ENCODE peak calls at places on chromosomes 12 and 14, in five cellular contexts. K is lower leg skin, T is brain microvascular endothelial cell, X is sigmoid colon, J is AG10803. M is an unnamed sample.

GRCh38 chr12:78804262-78804661 is 60.3 kb upstream of the SYT1 start:
- DNase-seq in J (no peak), T (no peak), K (no peak), X (no peak), M (no peak)

GRCh38 chr12:3049596-3050314 is 27.4 kb upstream of the TSPAN9 start:
- DNase-seq in K (no peak), X (no peak), T (no peak), J (no peak), M (no peak)

GRCh38 chr12:49693931-49694439 is 13.2 kb downstream of the FMNL3 start:
- DNase-seq in T (peak; percentile 42), K (peak; percentile 25), J (peak; percentile 49), X (peak; percentile 8), M (no peak)

GRCh38 chr12:67364228-67364627 is 95.1 kb downstream of the CAND1 start:
- DNase-seq in K (no peak), J (peak; percentile 32), X (no peak), T (no peak), M (no peak)

GRCh38 chr12:100927825-100928224 is 133.2 kb downstream of the ANO4 start:
- DNase-seq in T (peak; percentile 19), X (no peak), K (no peak), J (peak; percentile 33), M (no peak)

GRCh38 chr14:52227559-52228222 is 39.8 kb upstream of the PTGDR start:
- DNase-seq in X (no peak), K (no peak), J (no peak), T (no peak), M (no peak)

GRCh38 chr12:104469523-104469922 is 12.8 kb downstream of the CHST11 start:
- DNase-seq in J (no peak), T (no peak), K (no peak), X (no peak), M (no peak)

GRCh38 chr14:23669441-23669840 is 33.3 kb downstream of the DHRS2 start:
- DNase-seq in J (no peak), X (no peak), T (no peak), K (no peak), M (peak; percentile 34)

GRCh38 chr12:105836235-105836634 is 302.5 kb downstream of the NUAK1 start:
- DNase-seq in X (no peak), J (no peak), T (no peak), K (no peak), M (no peak)

GRCh38 chr14:50980451-50980850 is 36.2 kb upstream of the PYGL start:
- DNase-seq in X (no peak), T (no peak), J (no peak), K (no peak), M (no peak)

GRCh38 chr12:100995201-100995600 is 200.6 kb downstream of the ANO4 start:
- DNase-seq in J (peak; percentile 37), K (no peak), X (no peak), T (peak; percentile 6), M (no peak)

GRCh38 chr12:120620624-120621023 is 19.8 kb upstream of the CABP1 start:
- DNase-seq in J (no peak), K (no peak), X (no peak), T (no peak), M (no peak)

GRCh38 chr14:81351205-81351604 is 48.9 kb downstream of the STON2 start:
- DNase-seq in J (no peak), T (no peak), K (no peak), X (no peak), M (no peak)

GRCh38 chr14:33026850-33027420 is 88.3 kb downstream of the NPAS3 start:
- DNase-seq in T (no peak), K (no peak), X (no peak), J (peak; percentile 30), M (no peak)

GRCh38 chr14:33035795-33036194 is 97.1 kb downstream of the NPAS3 start:
- DNase-seq in T (no peak), J (no peak), X (no peak), K (no peak), M (no peak)

GRCh38 chr14:33030406-33030805 is 91.7 kb downstream of the NPAS3 start:
- DNase-seq in T (no peak), J (no peak), K (no peak), X (no peak), M (no peak)
- TF ChIP-seq CTCF in T (no peak), J (no peak), K (no peak), X (no peak), M (no peak)

GRCh38 chr14:54503476-54503875 is 6.2 kb upstream of the CGRRF1 start:
- DNase-seq in J (peak; percentile 67), X (no peak), K (no peak), T (peak; percentile 46), M (no peak)
- TF ChIP-seq CTCF in J (peak; percentile 58), X (no peak), K (no peak), T (peak; percentile 63), M (peak; percentile 58)

GRCh38 chr12:70719084-70719483 is 81.9 kb upstream of the PTPRB start:
- DNase-seq in T (no peak), J (no peak), X (no peak), K (no peak), M (no peak)
- TF ChIP-seq CTCF in T (no peak), J (no peak), X (no peak), K (no peak), M (no peak)

GRCh38 chr14:75881986-75882385 is 99.8 kb downstream of the TGFB3 start:
- DNase-seq in T (peak; percentile 29), X (no peak), K (no peak), J (peak; percentile 8), M (no peak)

GRCh38 chr14:75885829-75886228 is 96.0 kb downstream of the TGFB3 start:
- DNase-seq in T (peak; percentile 43), X (no peak), J (peak; percentile 92), K (no peak), M (no peak)

GRCh38 chr14:75886661-75887348 is 95.0 kb downstream of the TGFB3 start:
- DNase-seq in T (no peak), X (no peak), J (peak; percentile 88), K (no peak), M (no peak)

GRCh38 chr14:75880512-75880911 is 101.3 kb downstream of the TGFB3 start:
- DNase-seq in J (no peak), X (no peak), K (no peak), T (no peak), M (no peak)

DNA sequence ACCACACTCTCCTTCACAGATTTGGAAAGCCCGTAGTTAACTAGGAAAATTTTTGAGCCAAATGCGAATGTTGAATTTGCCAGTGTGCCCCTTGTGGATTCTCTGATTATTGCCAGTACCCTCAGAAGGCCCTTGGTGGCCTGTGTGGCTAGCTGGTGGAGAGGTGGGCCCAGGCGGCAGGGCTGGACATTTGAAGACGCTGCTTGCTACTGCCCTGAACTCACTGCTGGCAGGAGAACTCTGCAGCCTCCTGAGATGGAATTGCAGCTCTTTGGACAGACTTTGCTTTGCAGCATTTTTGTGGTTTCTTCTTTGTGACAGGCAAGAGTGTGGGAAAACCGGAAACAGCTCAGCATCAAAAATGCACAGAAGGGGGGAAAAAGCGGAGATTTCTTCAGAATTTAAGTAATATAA is 97.6 kb downstream of the TGFB3 start:
- DNase-seq in X (no peak), T (peak; percentile 85), J (peak; percentile 92), K (no peak), M (peak; percentile 90)
- TF ChIP-seq CTCF in X (no peak), T (peak; percentile 61), J (peak; percentile 34), K (no peak), M (peak; percentile 66)

DNA sequence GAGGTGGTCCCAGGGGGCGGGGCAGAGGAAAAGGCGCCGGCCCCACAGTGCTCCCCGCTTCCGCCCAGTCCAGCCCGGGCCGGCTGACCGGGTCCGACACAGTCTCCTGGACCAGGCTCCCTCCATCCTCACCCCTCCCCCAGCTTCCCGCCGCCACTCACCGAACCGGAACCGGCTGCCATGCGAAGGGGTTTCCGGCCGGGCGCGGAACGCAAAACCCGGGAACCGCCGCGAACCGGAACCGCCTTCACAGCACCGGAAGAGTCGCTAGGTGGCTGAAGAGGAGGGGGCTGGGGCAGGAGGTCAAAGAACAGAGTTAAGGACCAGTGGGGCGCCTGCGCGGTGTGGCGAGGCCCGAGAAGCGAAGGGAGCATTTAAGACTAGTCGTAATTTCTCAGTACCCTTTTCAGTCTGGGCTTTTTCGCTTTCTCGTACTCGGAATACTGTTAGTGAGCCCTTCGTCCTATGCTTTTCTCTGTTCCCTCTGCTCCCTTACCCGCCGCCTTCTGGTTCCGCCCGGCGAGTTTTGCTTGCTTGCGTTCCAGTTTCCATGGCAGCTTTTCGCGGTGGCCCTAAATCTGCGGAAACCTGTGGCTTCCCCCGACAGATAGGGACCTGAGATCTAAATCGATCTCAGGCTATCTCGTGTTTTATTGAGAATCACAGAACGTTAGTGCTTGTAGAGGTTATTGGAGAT is at the start of gene SENP1:
- DNase-seq in T (peak; percentile 78), X (peak; percentile 93), J (peak; percentile 87), K (peak; percentile 97), M (peak; percentile 95)
- TF ChIP-seq CTCF in T (peak; percentile 26), X (peak; percentile 44), J (peak; percentile 38), K (no peak), M (peak; percentile 30)

DNA sequence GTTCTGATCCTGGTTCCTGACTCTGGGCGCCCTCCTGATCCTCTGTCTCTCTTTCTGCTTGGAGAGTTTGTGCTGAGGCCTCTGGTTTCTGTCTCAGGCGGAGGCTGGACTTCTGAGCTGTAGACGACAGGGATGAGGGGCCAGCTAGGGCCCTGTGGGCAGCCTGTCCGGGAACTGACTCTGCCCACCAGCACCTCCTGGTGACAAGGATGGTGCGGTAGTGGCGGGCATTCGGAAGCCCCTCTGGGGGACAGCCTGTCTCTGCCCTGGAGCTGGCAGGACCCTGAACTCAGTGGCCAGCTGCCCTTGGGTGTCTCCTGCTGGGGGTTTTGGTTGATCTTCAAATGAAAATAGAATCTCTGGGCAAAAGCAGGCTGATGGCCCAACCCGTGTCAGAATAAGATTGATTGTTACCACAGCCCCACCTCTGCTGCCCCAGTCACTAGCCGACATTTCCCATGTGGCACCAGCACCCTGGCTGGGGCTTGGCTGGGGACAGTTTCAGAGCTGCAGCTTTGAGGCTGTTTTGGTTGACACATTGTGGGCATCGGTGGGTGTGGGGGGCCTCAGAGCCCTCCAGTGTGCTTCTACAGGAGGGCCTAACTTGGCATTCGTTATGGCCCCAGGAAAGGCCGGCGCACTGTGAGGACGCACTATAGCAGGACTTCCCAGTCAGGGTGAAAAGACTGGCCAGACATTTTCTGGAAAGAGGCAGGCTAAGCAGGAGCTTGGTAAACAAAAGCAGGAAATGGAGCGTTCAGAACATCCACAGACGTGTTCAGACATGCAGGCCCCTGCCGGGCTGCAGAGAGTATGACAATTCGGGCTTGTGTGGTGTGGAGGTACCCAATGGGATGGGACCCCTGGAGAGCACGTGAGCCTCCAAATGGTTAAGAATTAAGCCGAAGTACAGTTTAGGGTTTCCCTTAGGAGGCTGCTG is 16.1 kb downstream of the KRT80 start:
- DNase-seq in T (no peak), J (no peak), X (no peak), K (no peak), M (no peak)
- TF ChIP-seq CTCF in T (peak; percentile 39), J (peak; percentile 30), X (no peak), K (no peak), M (peak; percentile 11)

GRCh38 chr12:124869011-124869665 is 5.5 kb upstream of the SCARB1 start:
- DNase-seq in J (no peak), T (no peak), X (no peak), K (no peak), M (no peak)
- TF ChIP-seq CTCF in J (no peak), T (no peak), X (no peak), K (no peak), M (no peak)